ENCODE peak calls at places on chromosomes 4 and X, in eight cellular contexts. U is WTC11, I is endothelial cell, R is GM06990, K is endodermal cell, C is GM12864, G is GM12865, Y is GM10248. J is an unnamed sample.

GRCh38 chrX:15675490-15675921 is 10.9 kb upstream of the CLTRN start:
- DNase-seq in I (peak; percentile 58), K (peak; percentile 91), U (peak; percentile 76), G (peak; percentile 83), C (peak; percentile 53), Y (peak; percentile 82), R (peak; percentile 94), J (peak; percentile 70)

GRCh38 chrX:106404512-106404911 is 207.3 kb upstream of the RADX start:
- DNase-seq in I (no peak), U (peak; percentile 9), C (no peak), G (no peak), Y (no peak), R (no peak), K (no peak), J (no peak)

GRCh38 chrX:43655151-43655676 is 885 bp upstream of the MAOA start:
- DNase-seq in Y (peak; percentile 8), I (peak; percentile 19), G (no peak), C (no peak), K (peak; percentile 81), R (no peak), U (peak; percentile 13), J (peak; percentile 37)

GRCh38 chrX:140354431-140355120 is 150.3 kb downstream of the SOX3 start:
- DNase-seq in G (no peak), K (peak; percentile 59), U (no peak), C (no peak), Y (no peak), I (no peak), R (no peak), J (no peak)

GRCh38 chr4:48907706-48908477 is 1.3 kb upstream of the OCIAD2 start:
- DNase-seq in R (no peak), I (no peak), G (no peak), U (no peak), Y (no peak), C (no peak), K (no peak), J (no peak)

GRCh38 chrX:65522739-65523372 is 11.7 kb downstream of the LAS1L start:
- DNase-seq in K (no peak), I (no peak), G (no peak), R (no peak), C (no peak), U (no peak), Y (no peak), J (no peak)

GRCh38 chr4:138573246-138573645 is 331.1 kb upstream of the SLC7A11 start:
- DNase-seq in G (no peak), I (no peak), C (no peak), K (no peak), R (no peak), U (no peak), Y (no peak), J (no peak)

GRCh38 chr4:10706236-10706635 is 21.7 kb upstream of the CLNK start:
- DNase-seq in U (no peak), R (no peak), C (no peak), G (no peak), I (no peak), K (no peak), Y (no peak), J (no peak)

GRCh38 chr4:80265571-80266266 is 745 bp upstream of the FGF5 start:
- DNase-seq in Y (no peak), C (no peak), G (no peak), K (peak; percentile 63), U (no peak), R (no peak), I (no peak), J (no peak)

DNA sequence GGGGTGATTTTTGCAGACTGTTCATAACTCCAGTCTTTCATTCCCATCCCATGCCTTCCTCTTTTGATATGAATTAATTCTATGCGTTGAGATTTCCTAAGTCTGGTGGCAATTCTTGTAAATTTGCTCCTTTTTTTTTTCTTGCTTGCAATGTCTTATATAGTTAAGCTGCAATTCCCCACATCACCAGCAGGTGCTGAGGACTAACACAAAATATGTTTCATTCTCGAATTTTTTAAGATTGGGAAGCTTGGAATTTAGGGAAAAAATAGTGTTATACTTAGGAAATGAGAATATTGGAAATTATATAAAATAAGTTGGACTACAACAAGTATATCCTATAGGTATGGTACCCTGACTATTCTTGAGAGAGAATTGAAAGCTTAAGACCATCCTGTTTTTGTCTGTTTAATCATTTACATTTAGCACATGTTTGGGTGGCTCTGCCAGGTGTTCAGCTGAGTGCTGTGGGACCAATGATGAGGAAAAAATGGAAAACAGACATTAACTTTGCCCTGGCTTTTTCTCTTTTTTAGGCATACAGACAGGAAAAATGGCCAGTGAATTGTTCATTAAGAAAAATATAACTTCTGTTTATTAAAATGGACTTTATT is 30.2 kb downstream of the AFF2 start:
- DNase-seq in U (no peak), I (no peak), G (peak; percentile 33), R (no peak), C (no peak), K (no peak), Y (no peak), J (no peak)
- TF ChIP-seq CTCF in U (peak; percentile 55), I (peak; percentile 76), G (peak; percentile 43), R (peak; percentile 72), C (peak; percentile 44), K (peak; percentile 83), Y (peak; percentile 29), J (peak; percentile 81)

DNA sequence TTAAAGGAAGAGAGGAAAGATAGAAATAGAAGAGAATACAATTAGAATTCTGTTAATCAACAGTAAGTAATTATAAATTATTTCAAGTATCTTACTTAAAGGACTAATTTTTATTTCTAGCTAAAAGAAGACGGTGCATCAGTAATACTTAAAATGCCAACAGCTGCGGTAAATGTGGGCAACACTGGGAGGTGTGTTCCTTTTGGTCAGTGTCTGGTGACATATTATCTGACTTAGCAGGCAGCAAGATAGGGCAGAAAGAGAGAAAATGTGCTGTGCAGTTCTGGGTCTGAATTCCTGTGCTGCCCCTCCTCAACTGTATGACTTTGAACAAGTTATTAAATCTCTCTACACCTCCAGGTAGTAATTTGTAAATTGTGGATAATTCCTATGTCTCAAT is 120.6 kb downstream of the ZNF827 start:
- DNase-seq in K (no peak), R (no peak), I (no peak), C (no peak), G (no peak), Y (no peak), U (no peak), J (no peak)
- TF ChIP-seq CTCF in K (no peak), R (no peak), I (no peak), C (no peak), G (no peak), Y (no peak), U (no peak), J (no peak)

GRCh38 chr4:142983612-142984011 is 137.5 kb upstream of the INPP4B start:
- DNase-seq in G (no peak), Y (no peak), U (no peak), C (no peak), R (no peak), K (no peak), I (no peak), J (no peak)

GRCh38 chr4:142983111-142983510 is 137.0 kb upstream of the INPP4B start:
- DNase-seq in Y (no peak), C (no peak), U (no peak), I (no peak), K (no peak), R (no peak), G (no peak), J (no peak)

DNA sequence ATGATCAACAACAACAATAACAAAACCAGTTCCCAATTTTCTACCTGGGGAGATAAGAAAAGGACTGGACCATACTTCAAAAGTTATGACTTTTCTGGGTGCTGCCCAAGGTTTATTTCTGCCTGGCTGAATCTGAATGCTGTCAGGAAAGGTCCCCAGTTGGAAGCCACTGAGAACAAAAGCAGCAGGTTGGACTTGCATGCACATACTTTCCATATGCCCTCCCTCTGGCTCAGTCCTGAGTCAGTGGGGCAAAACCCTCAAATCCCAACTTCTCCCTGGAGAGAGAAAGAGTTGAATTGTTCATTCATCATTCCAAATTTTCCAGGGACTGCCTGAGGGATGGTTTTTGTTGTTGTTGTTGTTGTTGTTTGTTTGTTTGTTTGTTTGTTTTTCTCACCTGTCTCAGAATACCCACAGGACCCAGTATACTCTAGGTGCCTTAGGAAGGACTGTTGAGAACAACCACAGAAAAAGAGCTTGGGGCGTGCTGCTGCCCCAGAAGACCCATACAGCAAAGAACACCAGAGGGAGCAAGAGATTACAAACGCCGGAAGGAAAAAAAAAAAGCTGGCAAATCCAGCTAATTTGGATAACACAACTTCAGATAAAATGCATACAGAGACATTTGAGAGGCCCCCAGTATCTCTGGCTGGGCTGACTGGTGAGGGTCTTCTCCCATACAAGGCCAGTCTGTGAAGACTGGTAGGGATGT is 138.9 kb upstream of the INPP4B start:
- DNase-seq in Y (no peak), C (no peak), R (no peak), I (no peak), U (peak; percentile 18), G (peak; percentile 10), K (peak; percentile 65), J (no peak)
- TF ChIP-seq CTCF in Y (no peak), C (peak; percentile 10), R (peak; percentile 32), I (no peak), U (no peak), G (peak; percentile 18), K (peak; percentile 77), J (no peak)

GRCh38 chr4:36446275-36446674 is 164.9 kb downstream of the DTHD1 start:
- DNase-seq in R (no peak), K (no peak), Y (no peak), I (no peak), C (no peak), U (no peak), G (no peak), J (no peak)
- TF ChIP-seq CTCF in R (no peak), K (no peak), Y (no peak), I (no peak), C (no peak), U (no peak), G (no peak), J (no peak)

DNA sequence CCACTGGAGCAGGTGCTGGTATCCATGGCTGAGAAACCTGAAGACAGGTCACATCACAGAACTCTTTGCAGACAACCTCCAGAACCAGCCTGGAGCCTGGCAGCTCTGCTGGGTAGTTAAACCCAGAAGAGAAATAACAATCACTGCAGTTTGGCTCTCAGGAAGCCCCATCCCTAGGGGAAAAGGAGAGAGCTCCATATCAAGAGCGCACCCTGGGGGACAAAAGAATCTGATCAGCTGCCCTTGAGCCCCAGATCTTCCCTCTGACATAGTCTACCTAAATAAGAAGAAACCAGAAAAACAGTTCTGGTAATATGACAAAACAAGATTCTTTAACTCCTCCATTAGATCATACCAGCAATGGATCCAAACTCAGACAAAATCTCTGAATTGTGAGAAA is 823.2 kb upstream of the FRG1 start:
- DNase-seq in U (peak; percentile 26), G (no peak), C (no peak), Y (no peak), I (peak; percentile 26), R (no peak), K (peak; percentile 62), J (no peak)
- TF ChIP-seq CTCF in U (no peak), G (no peak), C (no peak), Y (no peak), I (no peak), R (no peak), K (peak; percentile 59), J (no peak)

GRCh38 chrX:120029354-120029753 is 48.1 kb downstream of the RHOXF2B start:
- DNase-seq in G (no peak), R (no peak), K (peak; percentile 41), C (no peak), U (no peak), I (no peak), Y (no peak), J (no peak)
- TF ChIP-seq CTCF in G (no peak), R (no peak), K (no peak), C (no peak), U (no peak), I (no peak), Y (no peak), J (no peak)

J was measured in glutamatergic neuron.